ENCODE peak calls at places on chromosomes 16 and 17, in nine cellular contexts. F, J, Y, X, D, U, L, V and Q are unnamed samples.

GRCh38 chr17:6209829-6210228 is 139.7 kb downstream of the WSCD1 start:
- DNase-seq in F (no peak), J (no peak), Y (no peak), X (no peak), D (no peak), U (no peak), L (no peak), V (no peak), Q (no peak)

GRCh38 chr17:71793550-71793949 is 327.3 kb upstream of the SOX9 start:
- DNase-seq in F (no peak), J (no peak), Y (no peak), X (no peak), D (no peak), U (no peak), L (peak), V (peak), Q (peak)

GRCh38 chr17:64230551-64231408 is 32.3 kb downstream of the TEX2 start:
- DNase-seq in F (no peak), J (no peak), Y (no peak), X (no peak), D (no peak), U (no peak), L (peak), V (peak), Q (peak)

GRCh38 chr16:52561910-52562741 is 15.2 kb upstream of the TOX3 start:
- DNase-seq in F (no peak), J (no peak), Y (no peak), X (no peak), D (no peak), U (no peak), L (no peak), V (no peak), Q (no peak)

GRCh38 chr16:16073884-16074781 is 124.7 kb downstream of the ABCC1 start:
- DNase-seq in F (no peak), J (no peak), Y (no peak), X (no peak), D (no peak), U (no peak), L (no peak), V (peak), Q (peak)

GRCh38 chr16:15583526-15583925 is 59.4 kb downstream of the MARF1 start:
- DNase-seq in F (no peak), J (no peak), Y (no peak), X (no peak), D (no peak), U (no peak), L (no peak), V (no peak), Q (no peak)

GRCh38 chr17:50807014-50807413 is 28.4 kb upstream of the WFIKKN2 start:
- DNase-seq in F (no peak), J (no peak), Y (no peak), X (no peak), D (no peak), U (no peak), L (no peak), V (no peak), Q (peak)

GRCh38 chr16:70780546-70780945 is 20.4 kb downstream of the VAC14 start:
- DNase-seq in F (no peak), J (no peak), Y (no peak), X (no peak), D (no peak), U (no peak), L (no peak), V (no peak), Q (no peak)

GRCh38 chr17:10631048-10631700 is 25.9 kb downstream of the MYH3 start:
- DNase-seq in F (no peak), J (no peak), Y (no peak), X (peak), D (no peak), U (peak), L (no peak), V (peak), Q (peak)